ENCODE peak calls at places on chromosomes 2 and 18, in six cellular contexts. R is foreskin fibroblast; Z is stimulated activated CD4-positive, alpha-beta T cell treated with anti-CD3 and anti-CD28 coated beads, Interleukin-12 subunit alpha, Interleukin-12 subunit beta, amount 100 ng/mL, for 4 hours; O is T-helper 2 cell; T is 8988T; Q is activated naive CD4-positive, alpha-beta T cell treated with anti-CD3 and anti-CD28 coated beads, Interleukin-2, amount 10 ng/mL, durations not matched to agents 7 days and 5 days. Y is an unnamed sample.

GRCh38 chr18:46161721-46162421 is 57.7 kb downstream of the HAUS1 start:
- DNase-seq in R (no peak), O (no peak), T (no peak), Z (no peak), Q (no peak), Y (no peak)

GRCh38 chr2:238433941-238434845 is 7.5 kb downstream of the ASB1 start:
- DNase-seq in T (no peak), R (peak), Q (no peak), Z (no peak), O (no peak), Y (no peak)

GRCh38 chr2:137951606-137952005 is 12.7 kb upstream of the HNMT start:
- DNase-seq in Z (no peak), Q (no peak), O (no peak), R (peak), T (no peak), Y (no peak)

GRCh38 chr2:20675701-20676352 is 8.9 kb downstream of the GDF7 start:
- DNase-seq in R (no peak), Z (no peak), T (no peak), Q (no peak), O (no peak), Y (no peak)

GRCh38 chr2:45681675-45682074 is 30.2 kb downstream of the PRKCE start:
- DNase-seq in R (peak), Z (no peak), O (no peak), Q (no peak), T (peak), Y (no peak)

GRCh38 chr2:26961603-26962184 is 8.7 kb upstream of the MAPRE3 start:
- DNase-seq in Q (peak), T (peak), O (peak), R (peak), Z (peak), Y (peak)

GRCh38 chr2:215856080-215856479 is 157.3 kb downstream of the MREG start:
- DNase-seq in O (no peak), R (no peak), Q (no peak), T (no peak), Z (no peak), Y (no peak)

GRCh38 chr2:74421248-74421870 is at the start of the genes C2orf81 and WDR54:
- DNase-seq in O (peak), R (peak), Q (peak), T (peak), Z (peak), Y (peak)

GRCh38 chr2:219772103-219772502 is 144.7 kb downstream of the SLC4A3 start:
- DNase-seq in R (no peak), O (no peak), T (no peak), Z (no peak), Q (no peak), Y (no peak)

GRCh38 chr2:183541766-183542165 is 417.5 kb downstream of the NUP35 start:
- DNase-seq in R (no peak), Z (no peak), T (no peak), O (no peak), Q (no peak), Y (no peak)

GRCh38 chr2:9668686-9669338 is 38.0 kb upstream of the YWHAQ start:
- DNase-seq in O (no peak), R (no peak), Q (no peak), Z (no peak), T (no peak), Y (no peak)

GRCh38 chr2:235724964-235725603 is 231.2 kb downstream of the AGAP1 start:
- DNase-seq in Z (no peak), R (no peak), O (no peak), T (no peak), Q (no peak), Y (no peak)

GRCh38 chr2:176227874-176228273 is 39.4 kb downstream of the HOXD1 start:
- DNase-seq in Z (no peak), Q (no peak), T (no peak), O (no peak), R (no peak), Y (no peak)

GRCh38 chr18:8849696-8850095 is 144.3 kb downstream of the MTCL1 start:
- DNase-seq in T (no peak), O (no peak), Z (no peak), Q (no peak), R (peak), Y (no peak)

GRCh38 chr2:21175895-21176646 is 52.3 kb downstream of the TDRD15 start:
- DNase-seq in Z (no peak), R (no peak), O (no peak), Q (no peak), T (no peak), Y (no peak)

GRCh38 chr2:48946444-48947048 is 191.0 kb upstream of the LHCGR start:
- DNase-seq in R (peak), O (no peak), Q (peak), T (peak), Z (no peak), Y (peak)

GRCh38 chr2:178108176-178108575 is 4.1 kb upstream of the RBM45 start:
- DNase-seq in Q (no peak), R (no peak), O (no peak), T (no peak), Z (no peak), Y (no peak)

GRCh38 chr2:85547089-85547858 is 8.3 kb downstream of the MAT2A start:
- DNase-seq in R (no peak), T (no peak), Z (no peak), O (no peak), Q (no peak), Y (no peak)

GRCh38 chr2:29655391-29656086 is 265.8 kb downstream of the ALK start:
- DNase-seq in T (no peak), Z (no peak), O (no peak), R (no peak), Q (no peak), Y (no peak)

GRCh38 chr2:219058541-219059374 is 2.0 kb downstream of the IHH start:
- DNase-seq in O (no peak), R (no peak), T (peak), Z (no peak), Q (no peak), Y (no peak)

Y was measured in T follicular helper cell.